ENCODE peak calls at places on chromosomes 1 and 21, in four cellular contexts. H is prostate gland, C is heart left ventricle, D is IMR-90. J is an unnamed sample.

GRCh38 chr1:160291248-160292220 is 6.6 kb upstream of the PEX19 start:
- DNase-seq in H (peak; percentile 67), C (peak; percentile 51), D (peak; percentile 70), J (no peak)

GRCh38 chr1:67535474-67535873 is 105.3 kb upstream of the SERBP1 start:
- DNase-seq in H (peak; percentile 67), C (peak; percentile 64), D (peak; percentile 87), J (no peak)

GRCh38 chr21:22961248-22961647 is 1963.0 kb downstream of the NCAM2 start:
- DNase-seq in H (no peak), C (no peak), D (no peak), J (no peak)

GRCh38 chr1:11187000-11187399 is 2.2 kb upstream of the ANGPTL7 start:
- DNase-seq in H (no peak), C (no peak), D (no peak), J (no peak)

GRCh38 chr1:15172405-15173259 is 19.1 kb downstream of the TMEM51 start:
- DNase-seq in H (peak; percentile 43), C (no peak), D (peak; percentile 51), J (no peak)

GRCh38 chr1:174963547-174964125 is 36.1 kb upstream of the CACYBP start:
- DNase-seq in H (peak; percentile 42), C (no peak), D (no peak), J (no peak)

GRCh38 chr21:25560151-25560783 is 47.0 kb downstream of the MRPL39 start:
- DNase-seq in H (no peak), C (no peak), D (no peak), J (no peak)

GRCh38 chr1:32867671-32868070 is 3.0 kb downstream of the FNDC5 start:
- DNase-seq in H (no peak), C (no peak), D (no peak), J (no peak)

GRCh38 chr1:22043175-22043769 is 9.2 kb upstream of the CDC42 start:
- DNase-seq in H (peak; percentile 82), C (no peak), D (no peak), J (no peak)

GRCh38 chr1:202576816-202577215 is 133.4 kb downstream of the SYT2 start:
- DNase-seq in H (peak; percentile 41), C (no peak), D (peak; percentile 83), J (no peak)

GRCh38 chr1:159985456-159985855 is 31.4 kb upstream of the SLAMF9 start:
- DNase-seq in H (no peak), C (no peak), D (no peak), J (no peak)

GRCh38 chr1:162147760-162148159 is 78.3 kb downstream of the NOS1AP start:
- DNase-seq in H (no peak), C (no peak), D (no peak), J (no peak)

GRCh38 chr1:14567056-14567455 is 31.4 kb upstream of the KAZN start:
- DNase-seq in H (no peak), C (no peak), D (no peak), J (no peak)

GRCh38 chr1:165763442-165763841 is 5.2 kb downstream of the TMCO1 start:
- DNase-seq in H (no peak), C (no peak), D (no peak), J (no peak)

GRCh38 chr1:100832676-100833469 is 61.8 kb downstream of the EXTL2 start:
- DNase-seq in H (no peak), C (no peak), D (no peak), J (no peak)

GRCh38 chr21:43825936-43826622 is 36.7 kb downstream of the RRP1 start:
- DNase-seq in H (peak; percentile 41), C (no peak), D (no peak), J (no peak)

GRCh38 chr1:241627453-241628329 is 12.5 kb downstream of the CHML start:
- DNase-seq in H (no peak), C (no peak), D (peak; percentile 86), J (no peak)

GRCh38 chr1:109391626-109392025 is 6.1 kb downstream of the SORT1 start:
- DNase-seq in H (no peak), C (no peak), D (no peak), J (no peak)

GRCh38 chr1:109392037-109392787 is 5.5 kb downstream of the SORT1 start:
- DNase-seq in H (no peak), C (peak; percentile 55), D (no peak), J (no peak)

GRCh38 chr1:109393602-109394233 is 4.0 kb downstream of the SORT1 start:
- DNase-seq in H (no peak), C (no peak), D (no peak), J (no peak)

GRCh38 chr1:109394591-109395281 is 3.0 kb downstream of the SORT1 start:
- DNase-seq in H (no peak), C (no peak), D (no peak), J (no peak)

DNA sequence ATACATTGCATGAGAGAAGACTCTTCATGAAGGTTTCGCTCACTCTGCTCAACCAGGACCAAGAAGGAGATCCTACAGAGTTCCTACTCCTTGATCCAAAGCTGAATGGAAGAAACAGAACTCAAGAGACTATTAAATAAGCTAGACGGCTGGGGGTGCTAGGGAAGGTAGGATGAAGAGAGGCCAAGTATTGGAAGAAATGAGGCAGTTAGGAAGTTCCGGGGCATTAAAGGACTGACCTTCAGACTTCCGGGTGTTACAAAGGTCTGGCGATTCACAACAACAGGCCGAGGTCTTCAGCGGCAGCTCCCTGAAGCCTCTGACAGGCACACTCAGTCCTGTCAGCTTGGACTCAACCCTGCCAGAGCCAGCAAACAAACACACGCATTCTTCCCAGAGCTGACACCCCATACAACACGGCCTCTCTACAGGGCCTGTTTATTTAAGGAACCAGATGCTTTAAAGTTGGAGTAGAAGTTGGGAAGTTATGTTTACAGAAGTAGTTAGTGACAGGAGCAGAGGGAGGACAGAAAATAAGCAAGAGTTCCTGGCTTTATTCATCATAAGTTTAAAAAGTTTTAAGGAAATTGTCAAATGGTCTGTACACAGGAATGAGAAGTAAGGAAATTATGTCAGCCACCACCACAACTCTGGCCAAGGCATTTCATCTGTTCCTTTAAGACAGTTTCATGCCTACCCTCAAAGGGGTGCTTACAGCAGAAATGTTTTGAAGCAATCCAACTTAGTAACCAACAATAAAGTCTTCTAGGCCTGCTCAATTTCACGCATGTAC is 4.7 kb downstream of the SORT1 start:
- DNase-seq in H (peak; percentile 70), C (peak; percentile 75), D (peak; percentile 81), J (no peak)
- TF ChIP-seq POLR2A in H (no peak), C (no peak), D (no peak), J (no peak)

DNA sequence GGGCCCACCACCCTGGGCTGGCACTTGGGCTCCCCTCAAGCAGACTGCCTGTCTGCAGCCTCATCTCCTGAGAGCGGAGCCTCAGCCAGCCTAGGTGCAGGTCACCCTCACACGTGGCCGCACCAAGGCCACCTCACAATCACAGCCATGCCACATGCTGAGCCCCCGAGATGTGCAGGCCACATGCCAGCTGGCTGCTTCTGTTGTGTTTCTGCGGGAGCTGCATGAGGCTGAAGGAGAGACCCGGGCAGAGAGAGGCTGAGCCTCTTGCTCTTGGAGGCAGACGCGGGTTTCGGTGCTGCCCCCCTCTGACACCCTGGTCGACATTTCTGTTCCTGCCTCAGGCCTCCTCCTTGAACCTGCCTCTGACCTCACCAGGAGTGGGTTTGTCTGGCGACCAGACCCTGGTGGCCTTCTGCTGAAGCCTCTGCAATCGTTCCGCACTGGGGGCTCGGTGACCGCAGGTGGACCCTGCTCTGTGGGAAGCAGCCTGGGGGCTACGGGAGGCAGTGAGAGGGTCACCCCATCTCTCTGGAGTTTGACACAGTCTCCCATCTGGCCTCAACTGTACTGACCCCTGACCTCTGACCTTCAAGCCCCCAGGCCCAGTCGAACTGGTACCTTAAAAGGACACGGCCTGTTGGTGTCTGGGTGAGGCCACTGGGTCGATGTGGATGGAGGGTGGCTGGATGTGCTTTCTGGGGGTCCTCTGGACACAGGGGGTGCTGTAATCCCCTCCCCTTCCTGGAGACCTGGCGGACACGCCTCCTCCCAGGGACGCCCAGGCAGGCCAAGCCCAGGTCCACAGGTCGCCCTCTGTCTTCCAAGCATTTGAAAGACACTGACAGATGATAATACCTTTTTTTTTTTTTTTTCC is 13.0 kb upstream of the C1orf174 start:
- DNase-seq in H (no peak), C (no peak), D (no peak), J (no peak)
- H3K4me3 ChIP-seq in H (no peak overlapping the region), C (no peak overlapping the region), D (no peak overlapping the region), J (no peak overlapping the region)

DNA sequence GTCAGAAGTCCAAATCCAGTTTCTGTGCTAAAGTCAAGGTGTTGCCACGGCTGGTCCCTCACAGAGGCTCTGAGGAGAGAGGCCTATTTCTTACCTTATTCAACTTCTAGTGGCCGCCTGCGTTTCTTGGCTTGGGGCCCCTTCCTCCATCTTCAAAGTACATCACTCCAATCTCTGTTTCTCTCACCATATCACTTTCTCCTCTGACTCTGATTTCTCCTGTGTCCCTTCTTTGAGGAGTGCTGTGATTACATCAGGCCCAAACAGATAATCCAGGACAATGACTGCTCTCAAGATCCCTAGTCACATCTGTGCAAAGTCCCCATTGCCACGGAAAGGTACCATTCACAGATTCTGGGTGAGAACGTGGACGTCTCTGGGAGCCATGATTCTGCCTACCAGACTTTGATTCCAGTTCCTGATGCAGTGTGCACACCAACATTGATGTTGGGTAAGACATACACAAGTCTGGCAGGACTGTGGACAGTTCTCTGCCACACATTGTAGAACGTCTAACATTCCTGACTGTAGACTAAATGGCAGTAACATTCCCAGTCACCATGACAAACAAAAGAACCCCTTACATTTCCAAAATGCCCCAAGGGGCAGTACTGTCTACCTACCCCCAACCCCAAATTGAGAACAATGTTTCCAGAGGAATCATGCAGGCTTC is 43.0 kb upstream of the ITPKB start:
- DNase-seq in H (no peak), C (no peak), D (no peak), J (no peak)
- H3K27ac ChIP-seq in H (no peak overlapping the region), C (no peak overlapping the region), D (no peak overlapping the region), J (no peak overlapping the region)

DNA sequence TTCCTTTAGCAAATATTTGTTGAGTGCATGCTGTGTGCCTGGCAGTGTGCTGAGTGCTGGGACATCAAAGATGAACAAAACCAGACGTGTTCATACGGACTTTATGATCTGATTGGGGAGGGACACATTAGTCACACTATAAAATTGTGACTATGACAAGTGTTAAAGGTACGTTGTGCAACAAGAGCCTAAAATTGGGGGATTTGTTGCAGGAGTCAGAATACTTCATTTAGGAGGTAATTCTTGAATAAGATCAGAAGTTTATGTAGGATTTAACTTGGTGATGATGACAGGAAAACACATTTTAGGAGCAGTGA is 29.6 kb downstream of the B3GALT2 start:
- DNase-seq in H (no peak), C (no peak), D (no peak), J (no peak)
- TF ChIP-seq POLR2A in H (no peak), C (no peak), D (no peak), J (no peak)

DNA sequence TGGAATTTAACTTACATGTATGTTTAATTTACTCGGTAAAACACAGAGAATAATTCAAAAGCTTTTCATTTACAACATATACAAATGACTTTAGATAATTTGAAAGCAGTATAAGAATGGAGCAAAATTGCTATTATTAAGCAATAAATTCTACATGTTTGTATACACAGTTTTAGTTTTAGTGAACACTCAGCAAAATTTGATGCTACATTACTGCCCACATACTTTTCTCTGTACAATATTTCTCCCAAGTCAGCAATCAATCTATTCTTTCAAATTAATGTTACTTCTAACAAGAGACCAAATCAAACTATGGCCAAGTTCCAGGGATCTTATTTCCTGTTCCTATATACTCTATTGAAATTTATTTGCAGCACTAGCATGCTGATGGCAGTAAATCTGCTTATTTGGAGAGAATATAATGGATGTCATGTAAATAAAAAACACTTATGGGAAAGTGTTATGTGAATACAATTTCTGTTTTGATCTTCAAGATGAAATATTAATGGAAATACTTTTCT is 82.6 kb upstream of the BRINP3 start:
- DNase-seq in H (no peak), C (no peak), D (no peak), J (no peak)
- H3K4me3 ChIP-seq in H (no peak overlapping the region), C (no peak overlapping the region), D (no peak overlapping the region), J (no peak overlapping the region)